ENCODE peak calls at places on chromosomes 16 and 17, in ten cellular contexts. One of them, this sample, is unnamed.

GRCh38 chr17:39174907-39175694 is 9.1 kb upstream of the ARL5C start:
- DNase-seq in PC-9: no peak
- DNase-seq in breast epithelium: peak
- DNase-seq in Karpas-422: peak
- DNase-seq in coronary artery: no peak
- DNase-seq in aorta: peak
- DNase-seq in NT2/D1: peak
- DNase-seq in transverse colon: peak
- DNase-seq in fibroblast of lung: peak
- DNase-seq in mucosa of descending colon: peak
- DNase-seq in this sample: no peak

GRCh38 chr17:77869665-77870132 is 88.8 kb upstream of the TNRC6C start:
- DNase-seq in breast epithelium: no peak
- DNase-seq in Karpas-422: peak
- DNase-seq in coronary artery: no peak
- DNase-seq in transverse colon: peak
- DNase-seq in PC-9: no peak
- DNase-seq in mucosa of descending colon: peak
- DNase-seq in fibroblast of lung: no peak
- DNase-seq in NT2/D1: no peak
- DNase-seq in aorta: peak
- DNase-seq in this sample: no peak

GRCh38 chr16:81265658-81266451 is 27.4 kb downstream of the BCO1 start:
- DNase-seq in aorta: peak
- DNase-seq in coronary artery: no peak
- DNase-seq in Karpas-422: no peak
- DNase-seq in fibroblast of lung: peak
- DNase-seq in NT2/D1: no peak
- DNase-seq in breast epithelium: peak
- DNase-seq in mucosa of descending colon: peak
- DNase-seq in PC-9: no peak
- DNase-seq in transverse colon: peak
- DNase-seq in this sample: peak

GRCh38 chr17:8504460-8505207 is 69.0 kb downstream of the NDEL1 start:
- DNase-seq in aorta: peak
- DNase-seq in transverse colon: no peak
- DNase-seq in PC-9: no peak
- DNase-seq in fibroblast of lung: no peak
- DNase-seq in Karpas-422: no peak
- DNase-seq in NT2/D1: no peak
- DNase-seq in coronary artery: no peak
- DNase-seq in mucosa of descending colon: no peak
- DNase-seq in breast epithelium: no peak
- DNase-seq in this sample: no peak

GRCh38 chr17:3796110-3796821 is 4.7 kb downstream of the ITGAE start:
- DNase-seq in PC-9: no peak
- DNase-seq in coronary artery: no peak
- DNase-seq in breast epithelium: no peak
- DNase-seq in fibroblast of lung: peak
- DNase-seq in mucosa of descending colon: peak
- DNase-seq in NT2/D1: no peak
- DNase-seq in transverse colon: peak
- DNase-seq in Karpas-422: no peak
- DNase-seq in aorta: no peak
- DNase-seq in this sample: no peak

GRCh38 chr16:56257260-56257659 is 66.0 kb downstream of the GNAO1 start:
- DNase-seq in breast epithelium: no peak
- DNase-seq in mucosa of descending colon: peak
- DNase-seq in aorta: peak
- DNase-seq in coronary artery: no peak
- DNase-seq in fibroblast of lung: no peak
- DNase-seq in NT2/D1: no peak
- DNase-seq in Karpas-422: no peak
- DNase-seq in transverse colon: peak
- DNase-seq in PC-9: no peak
- DNase-seq in this sample: no peak

GRCh38 chr17:6910987-6911603 is 79.6 kb upstream of the TEKT1 start:
- DNase-seq in transverse colon: no peak
- DNase-seq in mucosa of descending colon: no peak
- DNase-seq in fibroblast of lung: peak
- DNase-seq in Karpas-422: peak
- DNase-seq in breast epithelium: no peak
- DNase-seq in aorta: no peak
- DNase-seq in NT2/D1: no peak
- DNase-seq in coronary artery: no peak
- DNase-seq in PC-9: no peak
- DNase-seq in this sample: no peak

GRCh38 chr16:86015606-86016005 is 116.6 kb downstream of the IRF8 start:
- DNase-seq in NT2/D1: no peak
- DNase-seq in aorta: no peak
- DNase-seq in fibroblast of lung: no peak
- DNase-seq in coronary artery: peak
- DNase-seq in PC-9: no peak
- DNase-seq in mucosa of descending colon: no peak
- DNase-seq in breast epithelium: no peak
- DNase-seq in Karpas-422: no peak
- DNase-seq in transverse colon: no peak
- DNase-seq in this sample: no peak

GRCh38 chr17:8192070-8192815 is 2.3 kb upstream of the BORCS6 start:
- DNase-seq in fibroblast of lung: peak
- DNase-seq in coronary artery: peak
- DNase-seq in PC-9: peak
- DNase-seq in mucosa of descending colon: peak
- DNase-seq in Karpas-422: peak
- DNase-seq in NT2/D1: no peak
- DNase-seq in aorta: peak
- DNase-seq in breast epithelium: peak
- DNase-seq in transverse colon: peak
- DNase-seq in this sample: peak

GRCh38 chr16:69494993-69495392 is 70.6 kb downstream of the CYB5B start:
- DNase-seq in coronary artery: no peak
- DNase-seq in aorta: no peak
- DNase-seq in mucosa of descending colon: no peak
- DNase-seq in NT2/D1: peak
- DNase-seq in breast epithelium: no peak
- DNase-seq in fibroblast of lung: no peak
- DNase-seq in PC-9: no peak
- DNase-seq in Karpas-422: peak
- DNase-seq in transverse colon: peak
- DNase-seq in this sample: no peak

GRCh38 chr16:69064789-69065313 is 40.6 kb upstream of the HAS3 start:
- DNase-seq in aorta: no peak
- DNase-seq in PC-9: no peak
- DNase-seq in fibroblast of lung: no peak
- DNase-seq in transverse colon: no peak
- DNase-seq in NT2/D1: no peak
- DNase-seq in Karpas-422: no peak
- DNase-seq in breast epithelium: no peak
- DNase-seq in coronary artery: no peak
- DNase-seq in mucosa of descending colon: no peak
- DNase-seq in this sample: no peak

GRCh38 chr17:73902416-73903181 is 258.4 kb upstream of the SDK2 start:
- DNase-seq in mucosa of descending colon: no peak
- DNase-seq in coronary artery: no peak
- DNase-seq in PC-9: no peak
- DNase-seq in transverse colon: no peak
- DNase-seq in Karpas-422: no peak
- DNase-seq in fibroblast of lung: no peak
- DNase-seq in NT2/D1: peak
- DNase-seq in breast epithelium: no peak
- DNase-seq in aorta: peak
- DNase-seq in this sample: no peak

GRCh38 chr17:16924701-16925440 is 47.0 kb downstream of the TNFRSF13B start:
- DNase-seq in transverse colon: peak
- DNase-seq in PC-9: no peak
- DNase-seq in mucosa of descending colon: no peak
- DNase-seq in aorta: no peak
- DNase-seq in NT2/D1: no peak
- DNase-seq in coronary artery: peak
- DNase-seq in fibroblast of lung: no peak
- DNase-seq in Karpas-422: no peak
- DNase-seq in breast epithelium: peak
- DNase-seq in this sample: no peak

GRCh38 chr17:7328840-7329359 is at the start of gene NEURL4:
- DNase-seq in aorta: no peak
- DNase-seq in transverse colon: no peak
- DNase-seq in mucosa of descending colon: no peak
- DNase-seq in coronary artery: no peak
- DNase-seq in PC-9: no peak
- DNase-seq in Karpas-422: no peak
- DNase-seq in fibroblast of lung: no peak
- DNase-seq in NT2/D1: no peak
- DNase-seq in breast epithelium: no peak
- DNase-seq in this sample: no peak

GRCh38 chr16:89017956-89018604 is 41.1 kb upstream of the CBFA2T3 start:
- DNase-seq in fibroblast of lung: peak
- DNase-seq in transverse colon: no peak
- DNase-seq in Karpas-422: no peak
- DNase-seq in NT2/D1: no peak
- DNase-seq in PC-9: no peak
- DNase-seq in breast epithelium: no peak
- DNase-seq in coronary artery: no peak
- DNase-seq in mucosa of descending colon: peak
- DNase-seq in aorta: peak
- DNase-seq in this sample: no peak

GRCh38 chr17:49873466-49873865 is 25.6 kb upstream of the TAC4 start:
- DNase-seq in NT2/D1: no peak
- DNase-seq in Karpas-422: no peak
- DNase-seq in fibroblast of lung: no peak
- DNase-seq in coronary artery: no peak
- DNase-seq in transverse colon: no peak
- DNase-seq in PC-9: no peak
- DNase-seq in mucosa of descending colon: no peak
- DNase-seq in aorta: no peak
- DNase-seq in breast epithelium: no peak
- DNase-seq in this sample: no peak

DNA sequence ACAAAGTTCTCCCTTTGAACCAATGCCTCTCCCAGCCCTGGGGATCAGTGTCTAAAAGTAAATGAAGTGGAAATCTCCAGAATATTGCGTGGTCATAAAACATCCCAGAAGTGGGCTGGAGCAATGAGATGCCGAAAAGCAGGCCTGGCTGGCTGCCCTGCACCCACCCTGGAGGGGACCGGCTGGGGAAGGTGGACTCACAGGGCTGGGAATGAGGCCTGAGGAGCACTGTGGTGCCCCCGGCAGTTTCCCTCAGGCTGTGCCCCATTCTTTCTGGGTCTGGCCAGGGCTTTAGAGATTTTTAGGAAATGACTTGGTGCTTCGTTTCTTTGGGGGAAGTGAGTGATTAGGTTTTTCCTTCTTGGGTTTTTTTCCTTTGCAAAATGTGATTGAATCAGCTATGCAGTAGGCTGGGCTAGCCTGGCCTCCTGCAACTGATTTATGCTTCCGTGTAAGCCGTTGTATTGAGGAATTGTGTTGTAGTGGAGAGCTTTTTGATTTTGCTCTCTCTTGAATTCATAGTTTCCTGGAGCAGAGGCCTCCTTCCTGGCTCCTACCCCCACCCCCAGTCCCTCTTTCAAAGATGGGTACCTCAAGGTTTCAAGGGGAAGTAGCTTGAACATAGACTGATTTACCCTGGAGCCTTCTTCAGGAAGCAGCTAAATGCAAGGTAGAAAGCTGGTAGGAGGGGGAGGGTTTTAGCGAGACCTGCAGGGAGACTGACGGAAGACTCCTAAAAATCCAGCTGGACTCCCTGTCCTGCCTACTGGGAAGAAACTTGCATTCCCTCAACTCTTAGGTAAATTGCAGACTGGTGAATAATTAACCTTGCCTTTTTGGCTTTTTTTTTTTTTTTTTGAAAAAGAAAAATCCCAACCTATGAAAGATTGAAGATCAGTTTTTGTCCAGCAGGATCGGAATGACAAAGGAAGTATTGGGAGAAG is 170.3 kb downstream of the RAB11FIP4 start:
- DNase-seq in transverse colon: no peak
- DNase-seq in aorta: peak
- DNase-seq in NT2/D1: no peak
- DNase-seq in fibroblast of lung: peak
- DNase-seq in coronary artery: no peak
- DNase-seq in breast epithelium: no peak
- DNase-seq in Karpas-422: no peak
- DNase-seq in mucosa of descending colon: no peak
- DNase-seq in PC-9: peak
- DNase-seq in this sample: no peak
- H3K4me3 ChIP-seq in transverse colon: peak
- H3K4me3 ChIP-seq in aorta: no peak
- H3K4me3 ChIP-seq in NT2/D1: no peak
- H3K4me3 ChIP-seq in fibroblast of lung: peak
- H3K4me3 ChIP-seq in coronary artery: peak
- H3K4me3 ChIP-seq in breast epithelium: peak
- H3K4me3 ChIP-seq in Karpas-422: no peak
- H3K4me3 ChIP-seq in mucosa of descending colon: no peak
- H3K4me3 ChIP-seq in PC-9: peak
- H3K4me3 ChIP-seq in this sample: peak

GRCh38 chr16:25048146-25048618 is 33.0 kb upstream of the ARHGAP17 start:
- DNase-seq in transverse colon: no peak
- DNase-seq in coronary artery: no peak
- DNase-seq in Karpas-422: no peak
- DNase-seq in breast epithelium: no peak
- DNase-seq in mucosa of descending colon: no peak
- DNase-seq in PC-9: no peak
- DNase-seq in aorta: no peak
- DNase-seq in NT2/D1: no peak
- DNase-seq in fibroblast of lung: no peak
- DNase-seq in this sample: no peak
- H3K4me3 ChIP-seq in transverse colon: peak
- H3K4me3 ChIP-seq in coronary artery: peak
- H3K4me3 ChIP-seq in Karpas-422: no peak
- H3K4me3 ChIP-seq in breast epithelium: peak
- H3K4me3 ChIP-seq in mucosa of descending colon: no peak
- H3K4me3 ChIP-seq in PC-9: peak
- H3K4me3 ChIP-seq in aorta: peak
- H3K4me3 ChIP-seq in NT2/D1: peak
- H3K4me3 ChIP-seq in fibroblast of lung: peak
- H3K4me3 ChIP-seq in this sample: peak

GRCh38 chr17:81003711-81004335 is 12.2 kb downstream of the CHMP6 start:
- DNase-seq in PC-9: no peak
- DNase-seq in NT2/D1: no peak
- DNase-seq in mucosa of descending colon: peak
- DNase-seq in coronary artery: no peak
- DNase-seq in aorta: no peak
- DNase-seq in Karpas-422: no peak
- DNase-seq in fibroblast of lung: no peak
- DNase-seq in transverse colon: peak
- DNase-seq in breast epithelium: no peak
- DNase-seq in this sample: no peak
- H3K4me3 ChIP-seq in PC-9: no peak
- H3K4me3 ChIP-seq in NT2/D1: peak
- H3K4me3 ChIP-seq in mucosa of descending colon: no peak
- H3K4me3 ChIP-seq in coronary artery: peak
- H3K4me3 ChIP-seq in aorta: no peak
- H3K4me3 ChIP-seq in Karpas-422: no peak
- H3K4me3 ChIP-seq in fibroblast of lung: no peak
- H3K4me3 ChIP-seq in transverse colon: peak
- H3K4me3 ChIP-seq in breast epithelium: peak
- H3K4me3 ChIP-seq in this sample: no peak

DNA sequence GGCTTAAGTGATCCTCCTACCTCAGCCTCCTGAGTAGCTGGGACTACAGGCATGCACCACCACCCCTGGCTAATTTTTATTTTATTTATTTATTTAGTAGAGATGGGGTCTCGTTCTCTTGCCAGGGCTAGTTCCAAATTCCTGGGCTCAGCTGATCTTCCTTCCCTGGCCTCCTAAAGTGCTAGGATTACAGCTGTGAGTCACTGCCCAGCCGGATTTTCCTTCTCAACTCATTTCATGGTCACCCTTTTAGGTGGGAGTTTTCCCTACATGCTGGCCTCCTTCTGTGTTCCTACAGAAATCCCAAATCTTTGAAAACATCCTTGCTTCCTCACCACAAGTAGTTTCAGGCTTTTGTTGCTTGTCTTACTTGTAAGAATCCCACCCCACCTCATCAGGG is 102.1 kb upstream of the SIAH1 start:
- DNase-seq in mucosa of descending colon: no peak
- DNase-seq in fibroblast of lung: no peak
- DNase-seq in transverse colon: no peak
- DNase-seq in aorta: no peak
- DNase-seq in Karpas-422: no peak
- DNase-seq in coronary artery: no peak
- DNase-seq in breast epithelium: no peak
- DNase-seq in PC-9: no peak
- DNase-seq in NT2/D1: no peak
- DNase-seq in this sample: no peak
- H3K4me3 ChIP-seq in mucosa of descending colon: no peak
- H3K4me3 ChIP-seq in fibroblast of lung: no peak
- H3K4me3 ChIP-seq in transverse colon: no peak
- H3K4me3 ChIP-seq in aorta: no peak
- H3K4me3 ChIP-seq in Karpas-422: no peak
- H3K4me3 ChIP-seq in coronary artery: no peak
- H3K4me3 ChIP-seq in breast epithelium: no peak
- H3K4me3 ChIP-seq in PC-9: no peak
- H3K4me3 ChIP-seq in NT2/D1: no peak
- H3K4me3 ChIP-seq in this sample: no peak